ENCODE peak calls at places on chromosomes 1 and 21, in eight cellular contexts. V is memory B cell, Q is sciatic nerve, Z is Right ventricle myocardium superior, R is GDM1, U is cardiac fibroblast, W is MV-4-11, P is left ventricle myocardium inferior. H is an unnamed sample.

GRCh38 chr1:172874950-172875349 is 175.8 kb downstream of the TNFSF18 start:
- DNase-seq in V (no peak), Q (no peak), Z (no peak), R (no peak), U (no peak), W (no peak), P (no peak), H (no peak)

GRCh38 chr1:20322825-20323612 is 32.3 kb downstream of the VWA5B1 start:
- DNase-seq in V (no peak), Q (no peak), Z (no peak), R (no peak), U (peak; percentile 73), W (peak; percentile 72), P (no peak), H (no peak)

GRCh38 chr1:24558902-24559791 is 3.3 kb downstream of the NCMAP start:
- DNase-seq in V (no peak), Q (peak; percentile 75), Z (peak; percentile 69), R (no peak), U (peak; percentile 75), W (peak; percentile 18), P (peak; percentile 48), H (peak; percentile 79)

GRCh38 chr1:31482478-31483011 is 69.5 kb downstream of the SERINC2 start:
- DNase-seq in V (no peak), Q (no peak), Z (no peak), R (no peak), U (no peak), W (no peak), P (no peak), H (no peak)

GRCh38 chr1:205237526-205238484 is 10.1 kb downstream of the TMCC2 start:
- DNase-seq in V (no peak), Q (no peak), Z (no peak), R (peak; percentile 57), U (no peak), W (peak; percentile 71), P (no peak), H (no peak)

GRCh38 chr1:175073054-175073453 is 5.4 kb downstream of the TNN start:
- DNase-seq in V (no peak), Q (no peak), Z (no peak), R (no peak), U (peak; percentile 16), W (peak; percentile 93), P (no peak), H (peak; percentile 60)

GRCh38 chr1:226149806-226150205 is 36.7 kb downstream of the ACBD3 start:
- DNase-seq in V (no peak), Q (no peak), Z (no peak), R (no peak), U (no peak), W (peak; percentile 38), P (no peak), H (peak; percentile 50)

GRCh38 chr21:42749226-42749625 is 95.8 kb downstream of the PDE9A start:
- DNase-seq in V (no peak), Q (no peak), Z (no peak), R (no peak), U (no peak), W (no peak), P (no peak), H (no peak)

GRCh38 chr1:72111662-72112061 is 170.7 kb downstream of the NEGR1 start:
- DNase-seq in V (no peak), Q (no peak), Z (no peak), R (no peak), U (peak; percentile 31), W (peak; percentile 94), P (no peak), H (no peak)

GRCh38 chr1:224427346-224427745 is 7.3 kb downstream of the WDR26 start:
- DNase-seq in V (no peak), Q (no peak), Z (no peak), R (no peak), U (peak; percentile 84), W (no peak), P (no peak), H (peak; percentile 70)

GRCh38 chr1:10170362-10170665 is 40.1 kb upstream of the KIF1B start:
- DNase-seq in V (no peak), Q (no peak), Z (no peak), R (no peak), U (no peak), W (peak; percentile 62), P (no peak), H (no peak)

GRCh38 chr1:29754608-29755375 is 518.5 kb downstream of the PTPRU start:
- DNase-seq in V (peak; percentile 5), Q (peak; percentile 22), Z (no peak), R (no peak), U (no peak), W (no peak), P (no peak), H (no peak)

GRCh38 chr21:22575165-22575584 is 1577.0 kb downstream of the NCAM2 start:
- DNase-seq in V (no peak), Q (no peak), Z (no peak), R (peak; percentile 40), U (no peak), W (peak; percentile 52), P (no peak), H (no peak)

H was measured in fibroblast of gingiva.